ENCODE peak calls at places on chromosomes 12 and 14, in seven cellular contexts. B is MM.1S, I is Caco-2, G is progenitor cell of endocrine pancreas, P is endothelial cell, F is prostate gland, A is body of pancreas. Y is an unnamed sample.

GRCh38 chr14:74875941-74876913 is at the start of gene PROX2:
- DNase-seq in F (no peak), B (no peak), G (no peak), A (no peak), I (no peak), P (peak; percentile 17), Y (no peak)

GRCh38 chr12:116735951-116736599 is 1.8 kb downstream of the SPRING1 start:
- DNase-seq in G (no peak), B (no peak), I (peak; percentile 93), A (peak; percentile 57), P (no peak), F (no peak), Y (no peak)

GRCh38 chr12:104226672-104227071 is 11.1 kb downstream of the TXNRD1 start:
- DNase-seq in A (no peak), P (no peak), G (no peak), B (no peak), F (no peak), I (no peak), Y (no peak)

GRCh38 chr14:56422703-56423213 is 156.8 kb upstream of the TMEM260 start:
- DNase-seq in A (peak; percentile 87), I (no peak), B (no peak), P (peak; percentile 13), F (peak; percentile 93), G (no peak), Y (no peak)

GRCh38 chr12:25958254-25959068 is at the start of gene RASSF8:
- DNase-seq in B (peak; percentile 71), I (peak; percentile 65), A (peak; percentile 77), F (peak; percentile 68), G (peak; percentile 80), P (peak; percentile 79), Y (no peak)

GRCh38 chr14:20195911-20196310 is 5.2 kb downstream of the OR11G2 start:
- DNase-seq in P (no peak), A (no peak), F (no peak), G (no peak), I (no peak), B (no peak), Y (no peak)

GRCh38 chr14:73850940-73851339 is 691 bp upstream of the PTGR2 start:
- DNase-seq in P (no peak), A (no peak), I (no peak), G (no peak), F (no peak), B (no peak), Y (no peak)

GRCh38 chr12:127334924-127335644 is 931.9 kb upstream of the TMEM132C start:
- DNase-seq in F (no peak), G (no peak), P (no peak), A (no peak), B (no peak), I (no peak), Y (no peak)

GRCh38 chr12:132523576-132524331 is 33.8 kb downstream of the FBRSL1 start:
- DNase-seq in G (peak; percentile 61), I (peak; percentile 61), B (no peak), P (peak; percentile 80), A (peak; percentile 79), F (peak; percentile 58), Y (peak; percentile 68)

GRCh38 chr14:104787736-104788532 is 7.6 kb downstream of the AKT1 start:
- DNase-seq in I (no peak), F (no peak), G (no peak), A (peak; percentile 55), B (no peak), P (no peak), Y (peak; percentile 73)

GRCh38 chr12:133231001-133231400 is 4.7 kb downstream of the ANHX start:
- DNase-seq in P (no peak), A (no peak), G (no peak), B (no peak), F (no peak), I (no peak), Y (no peak)

GRCh38 chr12:5171701-5172100 is 128.0 kb downstream of the KCNA5 start:
- DNase-seq in I (peak; percentile 62), F (peak; percentile 34), B (peak; percentile 25), G (peak; percentile 55), A (peak; percentile 12), P (peak; percentile 54), Y (no peak)

DNA sequence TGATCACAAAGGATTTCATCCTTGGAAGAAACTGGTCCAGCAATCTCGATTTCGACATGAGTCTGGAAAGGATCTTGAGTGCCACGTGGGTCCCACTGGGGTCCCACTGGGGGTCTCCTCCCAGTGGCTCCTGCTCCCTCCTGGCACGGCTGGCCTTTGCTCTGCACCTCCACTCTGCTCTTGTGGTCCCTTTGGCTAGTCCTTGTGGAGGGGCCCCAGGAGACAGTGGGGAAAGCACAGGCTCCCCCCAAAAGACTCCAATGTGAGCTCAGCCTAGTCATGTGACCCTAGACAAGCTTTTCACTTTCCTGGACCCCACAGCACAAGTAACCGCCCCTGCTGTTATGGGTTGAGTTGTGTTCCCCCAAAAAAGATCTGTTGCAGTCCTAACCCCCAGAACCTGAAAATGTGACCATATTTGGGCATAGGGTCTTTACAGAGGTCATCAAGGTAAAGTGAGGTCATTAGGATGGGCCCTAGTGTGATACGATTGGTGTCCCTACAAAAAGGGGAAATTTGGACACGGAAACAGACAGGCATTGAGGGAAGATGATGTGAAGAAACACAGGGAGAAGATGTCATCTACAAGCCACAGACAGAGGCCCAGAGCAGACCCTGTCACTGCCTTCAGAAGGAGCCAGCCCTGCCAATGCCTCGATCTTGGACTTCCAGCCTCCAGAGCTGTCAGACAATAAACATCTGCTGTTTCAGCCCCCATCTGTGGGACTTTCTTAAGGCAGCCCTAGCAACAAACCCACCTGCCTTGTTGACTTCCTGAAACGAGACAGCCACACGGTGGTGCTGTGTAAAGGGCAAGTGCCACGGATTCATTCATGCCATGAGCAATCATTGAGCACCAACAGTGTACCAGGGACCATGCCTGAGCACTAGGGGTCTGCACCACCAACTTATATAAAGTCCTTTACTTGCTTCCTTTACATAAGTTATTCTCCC is 23.8 kb upstream of the PPP2R5C start:
- DNase-seq in G (no peak), I (no peak), B (no peak), P (no peak), A (no peak), F (no peak), Y (no peak)
- TF ChIP-seq CTCF in G (no peak), I (no peak), B (peak; percentile 21), P (no peak), A (no peak), F (no peak), Y (peak; percentile 40)

DNA sequence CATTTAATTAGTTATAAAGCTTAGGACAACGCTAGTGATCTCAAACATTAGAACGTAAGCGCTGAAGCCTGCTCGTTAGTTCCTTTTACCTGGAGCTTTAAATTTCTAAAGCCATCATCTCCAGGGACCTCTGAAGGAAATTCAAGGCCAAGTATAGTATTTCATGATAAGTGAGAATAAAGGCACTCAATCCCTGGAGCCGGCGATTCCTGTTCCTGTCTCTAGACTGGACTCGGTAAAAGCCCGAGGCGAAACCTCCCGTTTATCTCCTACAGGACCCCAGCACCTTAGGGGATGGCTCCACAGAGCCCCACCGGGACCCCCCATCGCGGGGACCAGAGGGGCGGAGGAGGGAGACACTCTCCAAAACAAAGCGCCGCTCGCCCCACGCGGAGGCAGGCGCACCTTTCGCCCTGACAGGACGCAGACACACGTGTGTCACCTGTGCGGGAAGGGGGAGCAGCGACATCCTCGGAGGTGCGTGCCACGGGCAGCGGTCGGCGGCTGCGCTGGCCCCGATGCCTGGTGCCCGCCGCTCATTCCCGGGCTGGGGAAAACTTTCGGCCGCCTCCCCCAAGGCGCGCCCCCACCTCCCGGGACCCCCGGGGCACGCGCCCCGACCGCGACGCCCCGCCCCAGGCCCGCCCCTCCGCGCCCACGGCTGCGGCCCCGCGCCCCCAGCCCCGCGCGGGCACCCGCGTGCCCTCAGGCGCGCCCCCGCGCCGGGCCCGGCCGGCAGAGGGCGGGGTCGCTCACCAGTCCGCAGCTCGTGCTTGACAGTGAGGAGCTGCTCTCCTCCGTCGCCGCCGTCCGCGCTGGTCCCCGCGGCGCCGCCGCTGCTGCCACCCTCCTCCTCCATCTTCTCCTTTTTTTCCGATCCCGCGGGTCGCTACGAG is 617 bp downstream of the RPS6KA5 start:
- DNase-seq in A (peak; percentile 57), F (peak; percentile 45), P (peak; percentile 74), I (peak; percentile 36), G (peak; percentile 40), B (peak; percentile 37), Y (peak; percentile 47)
- TF ChIP-seq CTCF in A (peak; percentile 43), F (peak; percentile 6), P (peak; percentile 27), I (no peak), G (no peak), B (no peak), Y (peak; percentile 16)

DNA sequence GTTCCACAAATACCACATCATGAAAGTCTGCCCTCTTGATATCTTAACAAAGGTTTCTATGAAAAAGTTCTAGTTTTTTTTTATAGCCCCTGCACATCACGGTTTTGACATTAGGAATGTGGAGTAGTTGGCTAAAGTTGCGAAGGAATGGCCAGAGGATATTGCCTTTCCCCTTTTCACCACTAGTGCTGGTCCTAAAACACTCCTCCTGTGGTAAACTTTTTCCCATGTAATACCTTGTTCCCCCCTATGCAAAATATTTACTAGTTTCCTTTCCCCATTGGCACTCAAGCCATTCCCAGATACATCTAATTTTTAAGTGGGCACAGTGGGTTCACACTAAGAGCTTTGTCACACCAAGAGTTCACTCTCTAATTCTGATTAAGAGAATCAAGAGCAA is 33.4 kb downstream of the R3HDM2 start:
- DNase-seq in I (no peak), G (no peak), A (no peak), P (no peak), B (no peak), F (no peak), Y (no peak)
- TF ChIP-seq CTCF in I (no peak), G (no peak), A (no peak), P (no peak), B (no peak), F (no peak), Y (no peak)

GRCh38 chr12:48557919-48558318 is 11.9 kb downstream of the LALBA start:
- DNase-seq in P (no peak), G (no peak), I (no peak), F (no peak), A (no peak), B (no peak), Y (no peak)

DNA sequence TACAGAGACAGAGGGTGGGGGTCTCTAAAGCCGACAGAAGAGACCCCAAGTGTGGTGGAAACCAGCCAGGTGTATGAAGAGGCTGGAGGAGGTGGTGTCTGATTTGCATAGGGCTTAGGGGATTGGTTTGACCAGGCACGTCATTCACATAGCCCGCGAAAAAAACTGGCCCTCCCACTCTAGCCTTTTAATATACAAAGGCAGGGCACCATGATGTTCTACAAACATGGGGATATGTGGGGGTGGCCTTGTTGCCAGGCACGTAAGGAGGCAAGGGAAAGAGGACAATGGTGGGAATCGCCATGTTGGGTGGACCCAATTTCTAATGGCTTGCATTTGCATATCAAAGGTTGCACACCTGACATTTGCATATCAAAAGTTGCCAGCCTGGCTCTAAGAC is 13.2 kb downstream of the LALBA start:
- DNase-seq in F (no peak), P (no peak), I (no peak), A (no peak), G (no peak), B (no peak), Y (no peak)
- TF ChIP-seq CTCF in F (no peak), P (no peak), I (no peak), A (no peak), G (no peak), B (no peak), Y (no peak)

GRCh38 chr12:92860521-92860920 is 68.6 kb downstream of the EEA1 start:
- DNase-seq in B (no peak), P (no peak), F (no peak), A (no peak), I (no peak), G (no peak), Y (no peak)
- TF ChIP-seq CTCF in B (no peak), P (no peak), F (no peak), A (no peak), I (no peak), G (no peak), Y (no peak)

GRCh38 chr12:57031228-57031670 is 14.9 kb upstream of the TAC3 start:
- DNase-seq in P (no peak), B (peak; percentile 43), F (peak; percentile 14), A (no peak), I (no peak), G (no peak), Y (no peak)
- TF ChIP-seq CTCF in P (no peak), B (peak; percentile 32), F (no peak), A (no peak), I (peak; percentile 36), G (no peak), Y (no peak)

Y was measured in CD14-positive monocyte.